ENCODE peak calls at places on chromosomes 16 and 17, in ten cellular contexts. One of them, this sample, is unnamed.

GRCh38 chr16:26665166-26665939 is 401.4 kb upstream of the C16orf82 start:
- DNase-seq in EL: no peak
- DNase-seq in pancreas: no peak
- DNase-seq in mucosa of gallbladder: no peak
- DNase-seq in iPS-NIHi11: no peak
- DNase-seq in GM13977: no peak
- DNase-seq in HuH-7.5: no peak
- DNase-seq in dorsolateral prefrontal cortex: no peak
- DNase-seq in mesendoderm: no peak
- DNase-seq in T1000: no peak
- DNase-seq in this sample: no peak

GRCh38 chr16:84553873-84554399 is 49.5 kb upstream of the MEAK7 start:
- DNase-seq in EL: no peak
- DNase-seq in pancreas: no peak
- DNase-seq in mucosa of gallbladder: no peak
- DNase-seq in iPS-NIHi11: no peak
- DNase-seq in GM13977: no peak
- DNase-seq in HuH-7.5: no peak
- DNase-seq in dorsolateral prefrontal cortex: no peak
- DNase-seq in mesendoderm: no peak
- DNase-seq in T1000: no peak
- DNase-seq in this sample: no peak

GRCh38 chr17:28551421-28552186 is 820 bp downstream of the UNC119 start:
- DNase-seq in EL: peak; percentile 36
- DNase-seq in pancreas: no peak
- DNase-seq in mucosa of gallbladder: no peak
- DNase-seq in iPS-NIHi11: no peak
- DNase-seq in GM13977: peak; percentile 52
- DNase-seq in HuH-7.5: peak; percentile 77
- DNase-seq in dorsolateral prefrontal cortex: no peak
- DNase-seq in mesendoderm: no peak
- DNase-seq in T1000: no peak
- DNase-seq in this sample: peak; percentile 43

GRCh38 chr16:79176987-79177386 is 423.6 kb downstream of the MAF start:
- DNase-seq in EL: no peak
- DNase-seq in pancreas: no peak
- DNase-seq in mucosa of gallbladder: no peak
- DNase-seq in iPS-NIHi11: no peak
- DNase-seq in GM13977: no peak
- DNase-seq in HuH-7.5: no peak
- DNase-seq in dorsolateral prefrontal cortex: no peak
- DNase-seq in mesendoderm: peak; percentile 44
- DNase-seq in T1000: no peak
- DNase-seq in this sample: no peak

GRCh38 chr17:64024781-64025731 is 4.6 kb upstream of the ICAM2 start:
- DNase-seq in EL: peak; percentile 48
- DNase-seq in pancreas: no peak
- DNase-seq in mucosa of gallbladder: no peak
- DNase-seq in iPS-NIHi11: no peak
- DNase-seq in GM13977: no peak
- DNase-seq in HuH-7.5: no peak
- DNase-seq in dorsolateral prefrontal cortex: no peak
- DNase-seq in mesendoderm: no peak
- DNase-seq in T1000: no peak
- DNase-seq in this sample: peak; percentile 27

GRCh38 chr17:47987240-47987835 is 16.4 kb downstream of the CDK5RAP3 start:
- DNase-seq in EL: peak; percentile 22
- DNase-seq in pancreas: peak; percentile 18
- DNase-seq in mucosa of gallbladder: no peak
- DNase-seq in iPS-NIHi11: peak; percentile 37
- DNase-seq in GM13977: no peak
- DNase-seq in HuH-7.5: no peak
- DNase-seq in dorsolateral prefrontal cortex: no peak
- DNase-seq in mesendoderm: peak; percentile 38
- DNase-seq in T1000: peak; percentile 7
- DNase-seq in this sample: peak; percentile 53

GRCh38 chr16:71698491-71698890 is 26.0 kb downstream of the PHLPP2 start:
- DNase-seq in EL: no peak
- DNase-seq in pancreas: no peak
- DNase-seq in mucosa of gallbladder: no peak
- DNase-seq in iPS-NIHi11: no peak
- DNase-seq in GM13977: no peak
- DNase-seq in HuH-7.5: no peak
- DNase-seq in dorsolateral prefrontal cortex: no peak
- DNase-seq in mesendoderm: no peak
- DNase-seq in T1000: no peak
- DNase-seq in this sample: no peak

GRCh38 chr17:82287849-82288601 is 14.5 kb upstream of the CSNK1D start:
- DNase-seq in EL: peak; percentile 86
- DNase-seq in pancreas: peak; percentile 97
- DNase-seq in mucosa of gallbladder: peak; percentile 90
- DNase-seq in iPS-NIHi11: no peak
- DNase-seq in GM13977: no peak
- DNase-seq in HuH-7.5: no peak
- DNase-seq in dorsolateral prefrontal cortex: no peak
- DNase-seq in mesendoderm: no peak
- DNase-seq in T1000: peak; percentile 82
- DNase-seq in this sample: peak; percentile 90

GRCh38 chr17:30950669-30951399 is 20.0 kb upstream of the RNF135 start:
- DNase-seq in EL: peak; percentile 85
- DNase-seq in pancreas: peak; percentile 47
- DNase-seq in mucosa of gallbladder: peak; percentile 93
- DNase-seq in iPS-NIHi11: no peak
- DNase-seq in GM13977: no peak
- DNase-seq in HuH-7.5: peak; percentile 63
- DNase-seq in dorsolateral prefrontal cortex: no peak
- DNase-seq in mesendoderm: no peak
- DNase-seq in T1000: peak; percentile 7
- DNase-seq in this sample: peak; percentile 92

GRCh38 chr17:76811028-76811427 is 57.2 kb upstream of the MGAT5B start:
- DNase-seq in EL: no peak
- DNase-seq in pancreas: no peak
- DNase-seq in mucosa of gallbladder: no peak
- DNase-seq in iPS-NIHi11: no peak
- DNase-seq in GM13977: no peak
- DNase-seq in HuH-7.5: no peak
- DNase-seq in dorsolateral prefrontal cortex: no peak
- DNase-seq in mesendoderm: no peak
- DNase-seq in T1000: no peak
- DNase-seq in this sample: no peak

GRCh38 chr16:30142672-30143346 is 19.8 kb upstream of the MAPK3 start:
- DNase-seq in EL: no peak
- DNase-seq in pancreas: no peak
- DNase-seq in mucosa of gallbladder: no peak
- DNase-seq in iPS-NIHi11: peak; percentile 32
- DNase-seq in GM13977: no peak
- DNase-seq in HuH-7.5: no peak
- DNase-seq in dorsolateral prefrontal cortex: no peak
- DNase-seq in mesendoderm: peak; percentile 61
- DNase-seq in T1000: no peak
- DNase-seq in this sample: no peak

GRCh38 chr16:19817122-19817521 is 67.5 kb downstream of the GPRC5B start:
- DNase-seq in EL: no peak
- DNase-seq in pancreas: no peak
- DNase-seq in mucosa of gallbladder: no peak
- DNase-seq in iPS-NIHi11: no peak
- DNase-seq in GM13977: no peak
- DNase-seq in HuH-7.5: no peak
- DNase-seq in dorsolateral prefrontal cortex: no peak
- DNase-seq in mesendoderm: peak; percentile 28
- DNase-seq in T1000: no peak
- DNase-seq in this sample: no peak

GRCh38 chr17:58351710-58352017 is 337 bp downstream of the SUPT4H1 start:
- DNase-seq in EL: no peak
- DNase-seq in pancreas: no peak
- DNase-seq in mucosa of gallbladder: no peak
- DNase-seq in iPS-NIHi11: peak; percentile 1
- DNase-seq in GM13977: no peak
- DNase-seq in HuH-7.5: no peak
- DNase-seq in dorsolateral prefrontal cortex: no peak
- DNase-seq in mesendoderm: no peak
- DNase-seq in T1000: no peak
- DNase-seq in this sample: no peak

GRCh38 chr17:63222655-63223054 is 223.5 kb downstream of the CYB561 start:
- DNase-seq in EL: peak; percentile 8
- DNase-seq in pancreas: no peak
- DNase-seq in mucosa of gallbladder: no peak
- DNase-seq in iPS-NIHi11: no peak
- DNase-seq in GM13977: no peak
- DNase-seq in HuH-7.5: no peak
- DNase-seq in dorsolateral prefrontal cortex: no peak
- DNase-seq in mesendoderm: peak; percentile 8
- DNase-seq in T1000: no peak
- DNase-seq in this sample: no peak

GRCh38 chr17:38870259-38871165 is 654 bp downstream of the LASP1 start:
- DNase-seq in EL: peak; percentile 81
- DNase-seq in pancreas: peak; percentile 64
- DNase-seq in mucosa of gallbladder: peak; percentile 77
- DNase-seq in iPS-NIHi11: peak; percentile 63
- DNase-seq in GM13977: peak; percentile 83
- DNase-seq in HuH-7.5: no peak
- DNase-seq in dorsolateral prefrontal cortex: peak; percentile 60
- DNase-seq in mesendoderm: peak; percentile 45
- DNase-seq in T1000: peak; percentile 46
- DNase-seq in this sample: peak; percentile 73

GRCh38 chr17:50603340-50603739 is 31.3 kb upstream of the ABCC3 start:
- DNase-seq in EL: no peak
- DNase-seq in pancreas: no peak
- DNase-seq in mucosa of gallbladder: no peak
- DNase-seq in iPS-NIHi11: peak; percentile 73
- DNase-seq in GM13977: peak; percentile 58
- DNase-seq in HuH-7.5: peak; percentile 80
- DNase-seq in dorsolateral prefrontal cortex: no peak
- DNase-seq in mesendoderm: peak; percentile 35
- DNase-seq in T1000: no peak
- DNase-seq in this sample: no peak

GRCh38 chr16:66845791-66846221 is 1.6 kb downstream of the CA7 start:
- DNase-seq in EL: no peak
- DNase-seq in pancreas: no peak
- DNase-seq in mucosa of gallbladder: no peak
- DNase-seq in iPS-NIHi11: no peak
- DNase-seq in GM13977: no peak
- DNase-seq in HuH-7.5: no peak
- DNase-seq in dorsolateral prefrontal cortex: no peak
- DNase-seq in mesendoderm: no peak
- DNase-seq in T1000: no peak
- DNase-seq in this sample: no peak

GRCh38 chr17:2551493-2551892 is 39.8 kb upstream of the METTL16 start:
- DNase-seq in EL: no peak
- DNase-seq in pancreas: no peak
- DNase-seq in mucosa of gallbladder: no peak
- DNase-seq in iPS-NIHi11: peak; percentile 85
- DNase-seq in GM13977: no peak
- DNase-seq in HuH-7.5: no peak
- DNase-seq in dorsolateral prefrontal cortex: no peak
- DNase-seq in mesendoderm: peak; percentile 78
- DNase-seq in T1000: no peak
- DNase-seq in this sample: no peak

GRCh38 chr17:71110326-71110725 is 941.0 kb downstream of the KCNJ2 start:
- DNase-seq in EL: peak; percentile 27
- DNase-seq in pancreas: no peak
- DNase-seq in mucosa of gallbladder: no peak
- DNase-seq in iPS-NIHi11: no peak
- DNase-seq in GM13977: no peak
- DNase-seq in HuH-7.5: no peak
- DNase-seq in dorsolateral prefrontal cortex: no peak
- DNase-seq in mesendoderm: no peak
- DNase-seq in T1000: no peak
- DNase-seq in this sample: no peak

GRCh38 chr17:47618416-47618815 is 31.3 kb upstream of the KPNB1 start:
- DNase-seq in EL: peak; percentile 24
- DNase-seq in pancreas: no peak
- DNase-seq in mucosa of gallbladder: no peak
- DNase-seq in iPS-NIHi11: peak; percentile 10
- DNase-seq in GM13977: no peak
- DNase-seq in HuH-7.5: no peak
- DNase-seq in dorsolateral prefrontal cortex: no peak
- DNase-seq in mesendoderm: peak; percentile 66
- DNase-seq in T1000: no peak
- DNase-seq in this sample: peak; percentile 24

GRCh38 chr17:6927290-6927844 is 68.5 kb upstream of the ALOX12 start:
- DNase-seq in EL: peak; percentile 55
- DNase-seq in pancreas: no peak
- DNase-seq in mucosa of gallbladder: no peak
- DNase-seq in iPS-NIHi11: no peak
- DNase-seq in GM13977: no peak
- DNase-seq in HuH-7.5: no peak
- DNase-seq in dorsolateral prefrontal cortex: no peak
- DNase-seq in mesendoderm: no peak
- DNase-seq in T1000: no peak
- DNase-seq in this sample: peak; percentile 72

GRCh38 chr16:27778926-27779570 is 229.1 kb downstream of the KATNIP start:
- DNase-seq in EL: no peak
- DNase-seq in pancreas: no peak
- DNase-seq in mucosa of gallbladder: no peak
- DNase-seq in iPS-NIHi11: no peak
- DNase-seq in GM13977: no peak
- DNase-seq in HuH-7.5: no peak
- DNase-seq in dorsolateral prefrontal cortex: peak; percentile 65
- DNase-seq in mesendoderm: no peak
- DNase-seq in T1000: no peak
- DNase-seq in this sample: no peak

GRCh38 chr17:60421273-60422161 is 772 bp upstream of the CHCT1 start:
- DNase-seq in EL: peak; percentile 76
- DNase-seq in pancreas: peak; percentile 56
- DNase-seq in mucosa of gallbladder: peak; percentile 48
- DNase-seq in iPS-NIHi11: peak; percentile 92
- DNase-seq in GM13977: peak; percentile 87
- DNase-seq in HuH-7.5: peak; percentile 80
- DNase-seq in dorsolateral prefrontal cortex: peak; percentile 60
- DNase-seq in mesendoderm: peak; percentile 82
- DNase-seq in T1000: no peak
- DNase-seq in this sample: peak; percentile 72

GRCh38 chr16:48535831-48536599 is 74.0 kb downstream of the N4BP1 start:
- DNase-seq in EL: peak; percentile 54
- DNase-seq in pancreas: peak; percentile 23
- DNase-seq in mucosa of gallbladder: peak; percentile 58
- DNase-seq in iPS-NIHi11: peak; percentile 30
- DNase-seq in GM13977: peak; percentile 77
- DNase-seq in HuH-7.5: no peak
- DNase-seq in dorsolateral prefrontal cortex: no peak
- DNase-seq in mesendoderm: no peak
- DNase-seq in T1000: peak; percentile 40
- DNase-seq in this sample: peak; percentile 80

GRCh38 chr17:72622661-72623433 is 469.6 kb downstream of the SLC39A11 start:
- DNase-seq in EL: no peak
- DNase-seq in pancreas: no peak
- DNase-seq in mucosa of gallbladder: no peak
- DNase-seq in iPS-NIHi11: no peak
- DNase-seq in GM13977: no peak
- DNase-seq in HuH-7.5: no peak
- DNase-seq in dorsolateral prefrontal cortex: no peak
- DNase-seq in mesendoderm: no peak
- DNase-seq in T1000: no peak
- DNase-seq in this sample: no peak

GRCh38 chr17:77856551-77857305 is 101.8 kb upstream of the TNRC6C start:
- DNase-seq in EL: no peak
- DNase-seq in pancreas: no peak
- DNase-seq in mucosa of gallbladder: no peak
- DNase-seq in iPS-NIHi11: no peak
- DNase-seq in GM13977: no peak
- DNase-seq in HuH-7.5: no peak
- DNase-seq in dorsolateral prefrontal cortex: no peak
- DNase-seq in mesendoderm: no peak
- DNase-seq in T1000: no peak
- DNase-seq in this sample: no peak